ENCODE peak calls at places on chromosomes 3 and 15, in eight cellular contexts. E is transverse colon, Y is RWPE1, I is spleen, K is neural progenitor cell, T is cardiac muscle cell, W is stomach, C is neuronal stem cell. H is an unnamed sample.

GRCh38 chr3:108985844-108986243 is 32.2 kb upstream of the GUCA1C start:
- DNase-seq in W (no peak), E (no peak), Y (no peak), K (no peak), T (no peak), C (no peak), I (no peak), H (no peak)

GRCh38 chr3:3191675-3192480 is 12.4 kb upstream of the CRBN start:
- DNase-seq in T (peak), C (no peak), E (no peak), Y (no peak), W (peak), I (no peak), K (no peak), H (no peak)

GRCh38 chr3:13111173-13111873 is 38.1 kb upstream of the IQSEC1 start:
- DNase-seq in K (no peak), Y (no peak), I (peak), C (no peak), T (no peak), E (peak), W (peak), H (no peak)

GRCh38 chr3:192892981-192893827 is 24.5 kb downstream of the MB21D2 start:
- DNase-seq in K (peak), I (no peak), W (no peak), Y (peak), T (no peak), E (peak), C (no peak), H (no peak)

GRCh38 chr15:52527898-52528464 is 699 bp downstream of the MYO5A start:
- DNase-seq in E (peak), W (peak), I (peak), T (peak), C (peak), Y (peak), K (peak), H (no peak)

GRCh38 chr3:23894166-23895061 is 22.4 kb downstream of the NKIRAS1 start:
- DNase-seq in W (no peak), I (no peak), Y (no peak), T (no peak), K (no peak), C (no peak), E (no peak), H (no peak)

GRCh38 chr15:90561344-90562244 is 31.9 kb downstream of the CRTC3 start:
- DNase-seq in I (no peak), Y (no peak), W (no peak), T (no peak), K (no peak), C (no peak), E (no peak), H (no peak)

GRCh38 chr15:78420220-78420619 is 17.8 kb upstream of the IREB2 start:
- DNase-seq in C (no peak), E (no peak), W (no peak), K (no peak), T (no peak), I (no peak), Y (no peak), H (no peak)

GRCh38 chr15:68335251-68335650 is 57.7 kb downstream of the FEM1B start:
- DNase-seq in W (no peak), I (peak), K (no peak), Y (peak), C (no peak), T (no peak), E (no peak), H (peak)

GRCh38 chr15:73573572-73573971 is 59.6 kb downstream of the NPTN start:
- DNase-seq in K (no peak), C (no peak), I (no peak), E (peak), Y (peak), W (no peak), T (no peak), H (no peak)

GRCh38 chr15:41655716-41656115 is 4.5 kb upstream of the MGA start:
- DNase-seq in T (no peak), W (no peak), E (no peak), K (no peak), I (no peak), C (no peak), Y (no peak), H (no peak)

DNA sequence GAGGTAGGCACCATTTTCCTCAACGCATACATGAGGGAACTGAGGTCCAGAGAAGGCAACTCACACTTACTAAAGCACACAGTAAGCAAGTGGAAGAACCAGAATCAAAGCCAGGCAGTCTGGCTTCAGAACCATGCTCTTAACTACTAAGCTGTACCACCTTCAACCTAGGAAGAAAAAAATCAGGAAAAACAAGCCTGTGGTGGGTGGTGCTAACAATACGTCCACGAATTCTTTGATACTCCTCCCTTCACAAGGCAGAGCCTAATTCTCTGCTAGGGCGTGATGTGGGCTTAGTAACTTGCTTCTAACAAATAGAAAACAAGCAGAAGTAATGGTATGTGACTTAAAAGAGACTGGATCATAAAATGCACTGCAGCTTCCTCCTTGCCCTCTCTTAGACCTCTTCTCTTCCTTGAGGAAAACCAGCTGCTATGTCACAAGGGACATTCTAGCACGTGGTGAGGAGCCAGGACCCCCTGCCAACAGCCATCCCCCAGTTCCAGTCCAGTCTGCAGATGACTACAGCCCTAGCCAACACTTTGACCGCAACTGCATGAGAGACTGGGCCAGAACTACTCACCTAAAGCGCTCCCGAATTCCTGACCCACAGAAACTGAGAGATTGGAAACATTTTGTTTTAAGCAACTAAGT is 36.8 kb downstream of the HACD2 start:
- DNase-seq in C (no peak), K (no peak), I (no peak), E (no peak), W (no peak), T (no peak), Y (no peak), H (no peak)
- H3K27ac ChIP-seq in C (no peak), K (no peak), I (no peak), E (no peak), W (no peak), T (no peak), Y (no peak), H (no peak)

GRCh38 chr3:174325834-174326705 is 533.1 kb upstream of the NAALADL2 start:
- DNase-seq in K (no peak), Y (no peak), T (no peak), E (no peak), C (no peak), W (no peak), I (no peak), H (no peak)
- H3K27ac ChIP-seq in K (no peak), Y (no peak), T (no peak), E (no peak), C (no peak), W (no peak), I (no peak), H (no peak)

DNA sequence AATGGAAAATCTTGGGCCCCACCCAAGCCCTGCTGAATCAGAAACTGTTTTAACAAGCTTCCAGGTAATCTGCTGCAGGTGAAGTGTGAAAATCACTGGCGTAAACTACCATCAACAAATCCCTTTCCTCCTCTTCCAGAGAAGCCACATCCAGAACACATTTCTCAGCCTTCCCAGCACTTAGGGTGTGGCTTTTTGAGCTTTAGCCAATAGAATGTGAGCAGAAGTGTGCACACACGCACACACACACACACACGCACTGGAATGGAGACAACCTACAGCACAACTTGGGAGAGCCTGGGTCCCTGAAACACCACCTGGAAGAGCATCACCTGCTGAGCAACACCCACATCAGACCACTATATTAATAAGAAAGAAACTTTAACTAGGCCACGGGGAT is 98.6 kb downstream of the OSBPL10 start:
- DNase-seq in C (no peak), K (no peak), E (no peak), Y (no peak), W (no peak), I (no peak), T (no peak), H (no peak)
- H3K27ac ChIP-seq in C (no peak), K (no peak), E (no peak), Y (peak), W (no peak), I (no peak), T (no peak), H (no peak)

GRCh38 chr3:171365489-171365888 is 94.7 kb downstream of the TNIK start:
- DNase-seq in W (no peak), T (no peak), K (no peak), E (no peak), C (no peak), Y (no peak), I (no peak), H (no peak)

GRCh38 chr3:171366043-171366442 is 94.2 kb downstream of the TNIK start:
- DNase-seq in C (no peak), I (no peak), K (no peak), E (no peak), W (no peak), T (no peak), Y (no peak), H (no peak)

GRCh38 chr3:171362575-171362974 is 97.6 kb downstream of the TNIK start:
- DNase-seq in K (no peak), W (no peak), C (no peak), I (no peak), Y (no peak), T (no peak), E (no peak), H (no peak)

GRCh38 chr3:171364500-171364899 is 95.7 kb downstream of the TNIK start:
- DNase-seq in E (no peak), K (no peak), I (no peak), Y (no peak), T (no peak), C (no peak), W (no peak), H (no peak)

GRCh38 chr3:171363211-171363610 is 97.0 kb downstream of the TNIK start:
- DNase-seq in W (no peak), C (no peak), K (no peak), T (no peak), E (no peak), I (no peak), Y (no peak), H (no peak)
- H3K27ac ChIP-seq in W (no peak), C (no peak), K (no peak), T (no peak), E (no peak), I (no peak), Y (no peak), H (no peak)

GRCh38 chr3:43873723-43874122 is 183.0 kb downstream of the ABHD5 start:
- DNase-seq in C (no peak), K (no peak), I (no peak), E (no peak), Y (no peak), T (no peak), W (no peak), H (no peak)
- H3K27ac ChIP-seq in C (no peak), K (no peak), I (no peak), E (no peak), Y (no peak), T (no peak), W (no peak), H (no peak)

GRCh38 chr3:10555263-10555662 is 49.9 kb upstream of the ATP2B2 start:
- DNase-seq in I (no peak), K (peak), T (no peak), E (no peak), W (no peak), C (no peak), Y (no peak), H (no peak)

GRCh38 chr3:10552631-10552943 is 47.2 kb upstream of the ATP2B2 start:
- DNase-seq in T (no peak), Y (no peak), W (no peak), C (no peak), E (no peak), K (no peak), I (no peak), H (no peak)

GRCh38 chr3:10553586-10554235 is 48.3 kb upstream of the ATP2B2 start:
- DNase-seq in I (no peak), K (peak), E (no peak), Y (no peak), T (no peak), C (peak), W (no peak), H (peak)

GRCh38 chr3:10554746-10555145 is 49.4 kb upstream of the ATP2B2 start:
- DNase-seq in C (no peak), I (no peak), K (no peak), Y (no peak), T (no peak), E (no peak), W (no peak), H (no peak)

DNA sequence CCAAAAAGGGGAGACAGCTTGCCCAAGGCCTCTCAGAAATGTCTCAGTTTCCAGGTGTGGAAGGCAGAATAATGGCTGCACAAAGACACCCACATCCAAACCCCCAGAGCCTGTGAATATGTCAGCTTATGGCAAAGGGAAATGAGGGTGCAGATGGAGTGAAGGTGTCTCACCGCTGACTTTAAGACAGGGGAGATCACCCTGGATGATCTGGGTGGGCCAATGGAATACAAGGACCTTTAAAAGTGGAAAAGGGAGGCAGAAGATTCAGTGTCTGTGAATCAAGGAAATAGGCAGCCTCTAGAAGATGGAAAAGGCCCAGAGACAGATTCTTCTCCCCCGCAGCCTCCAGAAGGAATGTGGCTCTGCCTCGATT is 48.8 kb upstream of the ATP2B2 start:
- DNase-seq in W (no peak), K (no peak), T (no peak), Y (no peak), E (no peak), C (no peak), I (no peak), H (no peak)
- H3K27ac ChIP-seq in W (no peak), K (peak), T (no peak), Y (no peak), E (no peak), C (peak), I (no peak), H (no peak)

DNA sequence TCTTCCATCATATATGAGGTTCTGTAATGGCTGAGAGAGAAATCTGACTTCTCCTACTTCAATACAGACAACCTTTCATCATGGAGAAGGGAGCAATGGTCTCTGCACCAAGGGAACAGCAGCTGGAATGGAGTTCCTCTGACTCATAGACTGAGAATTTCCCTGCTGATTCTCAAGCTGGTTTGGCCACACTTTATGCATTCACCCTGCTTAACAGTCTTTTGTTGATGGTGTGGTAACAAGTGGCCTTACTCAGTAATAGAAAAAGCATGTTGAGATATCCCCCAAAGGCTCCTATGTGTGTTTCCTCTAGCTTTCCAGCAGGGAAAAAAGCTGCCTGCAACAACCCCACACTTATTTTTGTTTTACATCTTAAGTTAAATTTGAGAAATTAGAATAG is 138.1 kb downstream of the GREM1 start:
- DNase-seq in I (no peak), W (no peak), Y (peak), K (no peak), E (no peak), T (no peak), C (no peak), H (no peak)
- H3K27ac ChIP-seq in I (no peak), W (no peak), Y (no peak), K (no peak), E (peak), T (no peak), C (no peak), H (no peak)

GRCh38 chr15:47599806-47600205 is 117.5 kb upstream of the SEMA6D start:
- DNase-seq in T (no peak), W (no peak), Y (no peak), C (no peak), K (no peak), E (no peak), I (no peak), H (no peak)
- H3K27ac ChIP-seq in T (no peak), W (no peak), Y (no peak), C (no peak), K (no peak), E (no peak), I (no peak), H (no peak)